ENCODE peak calls at places on chromosomes 16 and 17, in ten cellular contexts. X is IMR-90; W is effector memory CD4-positive, alpha-beta T cell; Z is MM.1S; B is mammary epithelial cell; N is CD4-positive, alpha-beta memory T cell; Q is ascending aorta; Y is OCI-LY7; F is neural progenitor cell; T is K562. U is an unnamed sample. For H3K9me3, the result is how much of the 10 kb centered on the place peaks cover.

GRCh38 chr17:4604111-4604644 is 19.8 kb downstream of the SMTNL2 start:
- DNase-seq in W (no peak), F (no peak), Q (no peak), B (no peak), Z (no peak), N (no peak), Y (no peak), T (peak), X (peak), U (no peak)

GRCh38 chr16:89557230-89557935 is 3.1 kb upstream of the RPL13 start:
- DNase-seq in W (peak), Y (peak), F (peak), Q (peak), Z (peak), N (peak), X (peak), B (peak), T (peak), U (peak)

GRCh38 chr17:1153795-1154546 is 25.8 kb downstream of the ABR start:
- DNase-seq in F (peak), Y (no peak), W (no peak), X (peak), Q (peak), Z (no peak), N (no peak), B (peak), T (peak), U (no peak)

GRCh38 chr17:42422412-42422957 is 571 bp downstream of the CAVIN1 start:
- DNase-seq in Z (peak), Y (no peak), W (no peak), B (peak), Q (no peak), F (peak), T (peak), X (peak), N (no peak), U (no peak)

GRCh38 chr16:48525201-48526057 is 84.6 kb downstream of the N4BP1 start:
- DNase-seq in N (no peak), Z (no peak), B (no peak), T (no peak), Q (peak), F (no peak), W (no peak), Y (peak), X (no peak), U (no peak)

GRCh38 chr17:40091691-40092397 is 8.5 kb downstream of the NR1D1 start:
- DNase-seq in Y (no peak), T (no peak), F (no peak), B (no peak), N (no peak), W (no peak), Q (no peak), X (no peak), Z (no peak), U (no peak)

GRCh38 chr17:17120716-17121115 is 78.5 kb downstream of the MPRIP start:
- DNase-seq in Z (no peak), F (no peak), Q (no peak), X (no peak), T (no peak), W (no peak), B (no peak), N (no peak), Y (no peak), U (no peak)

GRCh38 chr17:13587487-13588338 is 14.0 kb downstream of the HS3ST3A1 start:
- DNase-seq in B (no peak), W (no peak), Z (no peak), X (peak), N (no peak), Y (no peak), Q (no peak), F (no peak), T (no peak), U (no peak)

GRCh38 chr17:61809816-61810392 is 53.4 kb downstream of the BRIP1 start:
- DNase-seq in T (no peak), Q (no peak), W (no peak), X (peak), F (no peak), B (peak), Z (no peak), N (no peak), Y (no peak), U (no peak)

GRCh38 chr16:73912850-73913249 is 383.8 kb upstream of the PSMD7 start:
- DNase-seq in Q (no peak), N (no peak), X (no peak), Z (no peak), T (no peak), B (no peak), F (no peak), W (no peak), Y (no peak), U (no peak)

GRCh38 chr16:9441021-9441420 is 349.6 kb downstream of the HAPSTR1 start:
- DNase-seq in F (peak), T (no peak), N (no peak), X (no peak), W (no peak), B (no peak), Y (peak), Z (peak), Q (no peak), U (no peak)

GRCh38 chr16:1335996-1336395 is 2.6 kb downstream of the BAIAP3 start:
- DNase-seq in X (no peak), F (peak), Y (no peak), N (no peak), Z (no peak), W (no peak), Q (no peak), B (no peak), T (no peak), U (no peak)

GRCh38 chr16:30005341-30006094 is 5.3 kb downstream of the DOC2A start:
- DNase-seq in B (no peak), Z (peak), X (peak), Y (peak), W (peak), N (peak), F (peak), Q (no peak), T (peak), U (no peak)

GRCh38 chr17:7019406-7019805 is 3.4 kb upstream of the BCL6B start:
- DNase-seq in B (no peak), Y (no peak), W (no peak), T (no peak), F (no peak), N (no peak), X (no peak), Z (no peak), Q (peak), U (no peak)

GRCh38 chr17:75367312-75367711 is 38.2 kb downstream of the GRB2 start:
- DNase-seq in W (no peak), Y (no peak), X (peak), B (peak), F (no peak), Q (no peak), N (no peak), Z (no peak), T (peak), U (no peak)

GRCh38 chr17:30905742-30906100 is 317 bp downstream of the TEFM start:
- DNase-seq in Z (no peak), Q (no peak), Y (peak), B (no peak), F (no peak), W (no peak), X (no peak), T (no peak), N (no peak), U (no peak)

GRCh38 chr17:44363613-44364159 is at the start of gene FAM171A2:
- DNase-seq in N (peak), X (peak), T (peak), Y (peak), Q (no peak), Z (peak), W (peak), F (peak), B (peak), U (peak)

GRCh38 chr16:29154100-29154499 is 169.2 kb downstream of the LAT start:
- DNase-seq in W (no peak), F (no peak), N (no peak), T (no peak), Z (no peak), Y (no peak), B (no peak), Q (no peak), X (no peak), U (no peak)

GRCh38 chr17:26792486-26792885 is 501.4 kb upstream of the WSB1 start:
- DNase-seq in Y (no peak), N (no peak), W (no peak), Q (no peak), Z (no peak), F (no peak), B (peak), T (no peak), X (peak), U (no peak)

GRCh38 chr16:84303023-84303422 is 8.3 kb downstream of the WFDC1 start:
- DNase-seq in F (no peak), X (peak), T (no peak), Q (peak), Z (no peak), B (no peak), Y (no peak), N (no peak), W (no peak), U (no peak)
- H3K9me3 ChIP-seq in F (under half), X (under half), T (under half), Q (under half), Z (under half), B (under half), Y (under half), N (under half), W (under half), U (under half)

DNA sequence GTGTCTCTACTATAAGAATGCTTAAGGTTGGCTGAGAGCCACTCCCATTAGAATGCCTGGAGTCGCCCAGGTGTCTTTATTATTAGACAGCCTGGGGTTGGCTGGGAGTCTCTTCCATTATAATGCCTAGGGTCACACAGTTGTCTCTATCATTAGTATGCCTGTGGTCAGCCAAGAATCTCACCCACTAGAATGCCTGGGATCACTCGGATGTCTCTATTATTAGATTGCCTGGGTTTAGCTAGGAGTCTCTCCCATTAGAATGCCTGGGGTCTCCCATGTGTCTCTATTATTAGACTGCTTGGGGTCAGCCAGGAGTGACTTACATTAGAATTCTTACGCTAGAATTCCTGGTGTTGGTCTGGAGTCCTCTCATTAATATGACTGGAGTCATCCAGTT is 2255.3 kb downstream of the TP53TG3F start:
- DNase-seq in T (no peak), Z (no peak), N (no peak), F (no peak), X (no peak), W (no peak), B (no peak), Q (no peak), Y (no peak), U (no peak)
- H3K9me3 ChIP-seq in T (under half), Z (under half), N (under half), F (under half), X (under half), W (under half), B (under half), Q (under half), Y (under half), U (under half)

GRCh38 chr17:22142091-22142490 is 449.8 kb downstream of the KCNJ18 start:
- DNase-seq in W (no peak), X (no peak), F (no peak), Q (no peak), T (peak), Z (no peak), B (no peak), N (no peak), Y (no peak), U (no peak)

GRCh38 chr17:22145605-22146178 is 453.4 kb downstream of the KCNJ18 start:
- DNase-seq in N (no peak), Z (no peak), X (no peak), B (no peak), W (no peak), Q (no peak), Y (no peak), T (peak), F (no peak), U (no peak)
- H3K9me3 ChIP-seq in N (under half), Z (under half), X (under half), B (under half), W (under half), Q (under half), Y (under half), T (under half), F (under half), U (under half)

GRCh38 chr17:80653856-80654255 is 109.2 kb downstream of the RPTOR start:
- DNase-seq in X (no peak), N (no peak), T (no peak), Q (no peak), Z (no peak), B (no peak), F (no peak), W (no peak), Y (no peak), U (no peak)

GRCh38 chr17:80652751-80653330 is 108.2 kb downstream of the RPTOR start:
- DNase-seq in W (no peak), F (no peak), Q (no peak), N (no peak), X (peak), Z (no peak), T (no peak), Y (no peak), B (peak), U (no peak)

GRCh38 chr17:80657561-80657960 is 112.9 kb downstream of the RPTOR start:
- DNase-seq in B (no peak), F (no peak), Q (no peak), Y (no peak), X (no peak), Z (no peak), N (no peak), W (no peak), T (no peak), U (no peak)

GRCh38 chr17:80656590-80656989 is 112.0 kb downstream of the RPTOR start:
- DNase-seq in T (no peak), W (no peak), B (no peak), Z (no peak), N (no peak), F (peak), Y (no peak), Q (no peak), X (no peak), U (no peak)

GRCh38 chr17:80655588-80655987 is 111.0 kb downstream of the RPTOR start:
- DNase-seq in T (no peak), Q (no peak), X (no peak), N (no peak), Z (no peak), W (no peak), Y (no peak), B (no peak), F (no peak), U (no peak)
- H3K9me3 ChIP-seq in T (under half), Q (under half), X (under half), N (under half), Z (under half), W (under half), Y (under half), B (under half), F (under half), U (under half)

DNA sequence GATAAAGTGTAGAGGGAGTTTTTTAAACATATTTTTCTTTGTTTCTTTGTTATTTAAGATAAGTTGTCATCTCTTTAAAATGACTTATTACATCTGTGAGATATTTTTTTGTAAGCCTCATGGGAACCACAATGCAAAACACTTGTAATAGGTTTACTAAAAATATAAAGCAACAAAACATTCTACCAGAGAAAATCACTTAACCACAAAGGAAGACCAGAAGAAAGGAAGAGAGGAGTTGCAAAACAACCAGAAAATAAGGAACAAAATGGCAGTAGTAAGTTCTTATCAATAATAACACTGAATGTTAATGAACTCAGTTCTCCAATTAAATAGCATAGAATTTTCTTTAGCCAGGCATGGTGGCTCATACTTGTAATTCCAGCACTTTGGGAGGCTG is 22.9 kb downstream of the DHRS7B start:
- DNase-seq in Z (no peak), X (no peak), B (no peak), F (no peak), T (no peak), N (no peak), W (no peak), Q (no peak), Y (no peak), U (no peak)
- H3K9me3 ChIP-seq in Z (under half), X (under half), B (under half), F (under half), T (under half), N (under half), W (under half), Q (under half), Y (under half), U (under half)

DNA sequence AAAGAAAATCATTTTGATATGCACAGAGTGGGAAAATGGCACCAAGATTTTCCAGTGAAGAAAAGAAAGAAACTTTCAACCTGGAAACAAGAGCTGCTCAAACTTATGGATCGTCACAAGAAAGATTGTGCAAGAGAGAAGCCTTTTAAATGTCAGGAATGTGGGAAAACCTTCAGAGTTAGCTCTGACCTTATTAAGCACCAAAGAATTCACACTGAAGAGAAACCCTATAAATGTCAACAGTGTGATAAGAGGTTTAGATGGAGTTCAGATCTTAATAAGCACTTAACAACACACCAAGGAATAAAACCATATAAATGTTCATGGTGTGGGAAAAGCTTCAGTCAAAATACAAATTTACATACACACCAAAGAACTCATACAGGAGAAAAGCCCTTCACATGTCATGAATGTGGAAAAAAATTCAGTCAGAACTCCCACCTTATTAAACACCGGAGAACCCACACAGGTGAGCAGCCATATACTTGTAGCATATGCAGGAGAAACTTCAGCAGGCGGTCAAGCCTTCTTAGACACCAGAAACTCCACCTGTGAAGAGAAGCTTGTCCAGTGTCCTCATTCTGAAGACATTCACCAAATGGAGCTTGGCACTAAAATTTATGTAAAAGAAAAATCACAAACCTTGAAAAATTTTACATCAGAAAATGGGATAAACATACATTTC is 12.2 kb downstream of the ZNF75A start:
- DNase-seq in T (no peak), N (no peak), W (no peak), Q (no peak), Y (no peak), X (peak), Z (no peak), B (no peak), F (no peak), U (no peak)
- H3K9me3 ChIP-seq in T (under half), N (under half), W (half or more), Q (half or more), Y (under half), X (half or more), Z (under half), B (half or more), F (under half), U (half or more)

DNA sequence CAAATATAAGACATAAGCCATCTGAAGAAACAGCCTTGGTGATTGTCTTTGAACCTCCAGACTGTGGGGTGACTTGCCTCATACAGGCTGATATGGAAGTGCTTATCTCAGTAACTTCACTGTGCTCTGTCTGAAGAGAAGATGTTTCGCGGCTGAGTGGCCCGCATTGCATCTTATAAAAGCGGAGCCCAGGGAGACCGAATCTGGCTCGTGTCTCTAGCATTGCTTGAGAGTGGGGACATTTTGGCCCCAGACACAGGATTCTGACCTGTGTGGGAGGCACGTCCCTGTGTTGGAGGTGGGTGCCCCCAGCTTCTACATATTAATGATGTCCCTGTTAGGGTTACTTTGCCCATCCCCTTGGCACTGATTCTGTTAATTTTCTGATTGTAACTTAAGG is 66.4 kb downstream of the METRNL start:
- DNase-seq in Z (no peak), F (no peak), B (no peak), N (no peak), X (no peak), W (no peak), T (no peak), Q (no peak), Y (no peak), U (no peak)
- H3K9me3 ChIP-seq in Z (under half), F (under half), B (under half), N (under half), X (under half), W (under half), T (under half), Q (under half), Y (under half), U (under half)

DNA sequence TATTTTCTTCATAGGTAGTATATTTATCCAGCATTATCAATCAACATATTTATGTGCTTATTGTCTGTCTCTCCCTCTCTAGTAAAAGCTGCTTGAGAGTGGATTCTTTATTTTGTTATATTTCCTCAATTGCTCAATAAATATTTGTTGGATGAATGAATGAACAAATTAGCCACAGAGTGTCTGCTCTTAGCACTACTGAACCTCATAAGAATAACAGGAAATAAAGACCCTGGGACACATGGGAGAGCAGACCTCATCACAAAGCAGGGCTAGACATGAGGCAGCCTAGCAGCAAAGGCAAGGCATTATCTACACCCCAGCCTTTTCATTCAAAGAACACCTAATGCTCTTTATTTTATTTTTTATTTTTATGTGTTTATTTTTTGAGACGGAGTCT is 34.9 kb upstream of the TANC2 start:
- DNase-seq in B (no peak), N (no peak), Z (no peak), X (peak), Y (no peak), Q (no peak), W (no peak), T (no peak), F (no peak), U (no peak)
- H3K9me3 ChIP-seq in B (under half), N (under half), Z (under half), X (under half), Y (under half), Q (under half), W (under half), T (under half), F (under half), U (under half)

GRCh38 chr16:72787519-72788268 is 260.2 kb downstream of the ZFHX3 start:
- DNase-seq in W (peak), Q (peak), B (peak), Z (peak), Y (no peak), T (no peak), X (peak), F (peak), N (peak), U (peak)
- H3K9me3 ChIP-seq in W (under half), Q (under half), B (under half), Z (under half), Y (under half), T (under half), X (under half), F (under half), N (under half), U (under half)

GRCh38 chr17:19799796-19800195 is 51.7 kb upstream of the ALDH3A1 start:
- DNase-seq in N (no peak), B (peak), F (no peak), W (no peak), Z (no peak), Q (no peak), Y (no peak), X (no peak), T (no peak), U (no peak)
- H3K9me3 ChIP-seq in N (under half), B (under half), F (under half), W (under half), Z (under half), Q (under half), Y (under half), X (under half), T (under half), U (under half)

U was measured in T-helper 17 cell.